ENCODE peak calls at places on chromosomes 7 and 10, in ten cellular contexts. One of them, this sample, is unnamed.

GRCh38 chr10:129915526-129916378 is 48.3 kb downstream of the EBF3 start:
- DNase-seq in cardiac muscle cell: no peak
- DNase-seq in AG09309: no peak
- DNase-seq in cardiac fibroblast: no peak
- DNase-seq in GM12865: no peak
- DNase-seq in fibroblast of mammary gland: no peak
- DNase-seq in astrocyte of the spinal cord: no peak
- DNase-seq in PC-9: no peak
- DNase-seq in retinal pigment epithelial cell: no peak
- DNase-seq in adrenal gland: no peak
- DNase-seq in this sample: no peak

GRCh38 chr10:122974034-122974433 is 6.2 kb upstream of the PSTK start:
- DNase-seq in cardiac muscle cell: peak; percentile 13
- DNase-seq in AG09309: no peak
- DNase-seq in cardiac fibroblast: no peak
- DNase-seq in GM12865: no peak
- DNase-seq in fibroblast of mammary gland: peak; percentile 14
- DNase-seq in astrocyte of the spinal cord: no peak
- DNase-seq in PC-9: no peak
- DNase-seq in retinal pigment epithelial cell: peak; percentile 46
- DNase-seq in adrenal gland: no peak
- DNase-seq in this sample: no peak

GRCh38 chr10:72084094-72084459 is 4.3 kb downstream of the SPOCK2 start:
- DNase-seq in cardiac muscle cell: no peak
- DNase-seq in AG09309: no peak
- DNase-seq in cardiac fibroblast: no peak
- DNase-seq in GM12865: no peak
- DNase-seq in fibroblast of mammary gland: no peak
- DNase-seq in astrocyte of the spinal cord: no peak
- DNase-seq in PC-9: no peak
- DNase-seq in retinal pigment epithelial cell: no peak
- DNase-seq in adrenal gland: no peak
- DNase-seq in this sample: no peak

GRCh38 chr7:143979359-143979758 is 20.8 kb upstream of the OR6B1 start:
- DNase-seq in cardiac muscle cell: peak; percentile 81
- DNase-seq in AG09309: peak; percentile 33
- DNase-seq in cardiac fibroblast: peak; percentile 91
- DNase-seq in GM12865: no peak
- DNase-seq in fibroblast of mammary gland: peak; percentile 40
- DNase-seq in astrocyte of the spinal cord: peak; percentile 62
- DNase-seq in PC-9: peak; percentile 87
- DNase-seq in retinal pigment epithelial cell: peak; percentile 33
- DNase-seq in adrenal gland: no peak
- DNase-seq in this sample: peak; percentile 9

GRCh38 chr10:112716924-112717348 is 233.1 kb upstream of the TCF7L2 start:
- DNase-seq in cardiac muscle cell: peak; percentile 49
- DNase-seq in AG09309: no peak
- DNase-seq in cardiac fibroblast: peak; percentile 80
- DNase-seq in GM12865: no peak
- DNase-seq in fibroblast of mammary gland: peak; percentile 87
- DNase-seq in astrocyte of the spinal cord: peak; percentile 70
- DNase-seq in PC-9: no peak
- DNase-seq in retinal pigment epithelial cell: no peak
- DNase-seq in adrenal gland: no peak
- DNase-seq in this sample: no peak

GRCh38 chr10:2985729-2986232 is 81.6 kb upstream of the PFKP start:
- DNase-seq in cardiac muscle cell: no peak
- DNase-seq in AG09309: no peak
- DNase-seq in cardiac fibroblast: peak; percentile 51
- DNase-seq in GM12865: no peak
- DNase-seq in fibroblast of mammary gland: peak; percentile 57
- DNase-seq in astrocyte of the spinal cord: peak; percentile 29
- DNase-seq in PC-9: peak; percentile 61
- DNase-seq in retinal pigment epithelial cell: no peak
- DNase-seq in adrenal gland: no peak
- DNase-seq in this sample: peak; percentile 81

GRCh38 chr10:72126184-72126871 is 38.0 kb upstream of the SPOCK2 start:
- DNase-seq in cardiac muscle cell: peak; percentile 78
- DNase-seq in AG09309: no peak
- DNase-seq in cardiac fibroblast: peak; percentile 79
- DNase-seq in GM12865: peak; percentile 52
- DNase-seq in fibroblast of mammary gland: peak; percentile 78
- DNase-seq in astrocyte of the spinal cord: peak; percentile 70
- DNase-seq in PC-9: no peak
- DNase-seq in retinal pigment epithelial cell: no peak
- DNase-seq in adrenal gland: no peak
- DNase-seq in this sample: peak; percentile 25

GRCh38 chr7:18693401-18693800 is 197.9 kb downstream of the HDAC9 start:
- DNase-seq in cardiac muscle cell: peak; percentile 92
- DNase-seq in AG09309: peak; percentile 79
- DNase-seq in cardiac fibroblast: peak; percentile 95
- DNase-seq in GM12865: peak; percentile 19
- DNase-seq in fibroblast of mammary gland: peak; percentile 94
- DNase-seq in astrocyte of the spinal cord: peak; percentile 83
- DNase-seq in PC-9: no peak
- DNase-seq in retinal pigment epithelial cell: peak; percentile 29
- DNase-seq in adrenal gland: no peak
- DNase-seq in this sample: no peak

GRCh38 chr7:22680482-22680901 is 46.5 kb upstream of the IL6 start:
- DNase-seq in cardiac muscle cell: no peak
- DNase-seq in AG09309: no peak
- DNase-seq in cardiac fibroblast: no peak
- DNase-seq in GM12865: no peak
- DNase-seq in fibroblast of mammary gland: no peak
- DNase-seq in astrocyte of the spinal cord: no peak
- DNase-seq in PC-9: no peak
- DNase-seq in retinal pigment epithelial cell: no peak
- DNase-seq in adrenal gland: no peak
- DNase-seq in this sample: no peak

GRCh38 chr10:130934333-130935035 is 377.0 kb downstream of the TCERG1L start:
- DNase-seq in cardiac muscle cell: no peak
- DNase-seq in AG09309: no peak
- DNase-seq in cardiac fibroblast: no peak
- DNase-seq in GM12865: no peak
- DNase-seq in fibroblast of mammary gland: no peak
- DNase-seq in astrocyte of the spinal cord: no peak
- DNase-seq in PC-9: no peak
- DNase-seq in retinal pigment epithelial cell: no peak
- DNase-seq in adrenal gland: peak; percentile 70
- DNase-seq in this sample: no peak

GRCh38 chr10:132021504-132022143 is 39.9 kb upstream of the BNIP3 start:
- DNase-seq in cardiac muscle cell: no peak
- DNase-seq in AG09309: no peak
- DNase-seq in cardiac fibroblast: no peak
- DNase-seq in GM12865: no peak
- DNase-seq in fibroblast of mammary gland: no peak
- DNase-seq in astrocyte of the spinal cord: no peak
- DNase-seq in PC-9: no peak
- DNase-seq in retinal pigment epithelial cell: no peak
- DNase-seq in adrenal gland: no peak
- DNase-seq in this sample: no peak

GRCh38 chr10:132020456-132020855 is 38.7 kb upstream of the BNIP3 start:
- DNase-seq in cardiac muscle cell: no peak
- DNase-seq in AG09309: no peak
- DNase-seq in cardiac fibroblast: no peak
- DNase-seq in GM12865: no peak
- DNase-seq in fibroblast of mammary gland: no peak
- DNase-seq in astrocyte of the spinal cord: no peak
- DNase-seq in PC-9: no peak
- DNase-seq in retinal pigment epithelial cell: no peak
- DNase-seq in adrenal gland: no peak
- DNase-seq in this sample: no peak

GRCh38 chr10:132021046-132021445 is 39.3 kb upstream of the BNIP3 start:
- DNase-seq in cardiac muscle cell: no peak
- DNase-seq in AG09309: no peak
- DNase-seq in cardiac fibroblast: no peak
- DNase-seq in GM12865: no peak
- DNase-seq in fibroblast of mammary gland: no peak
- DNase-seq in astrocyte of the spinal cord: no peak
- DNase-seq in PC-9: no peak
- DNase-seq in retinal pigment epithelial cell: no peak
- DNase-seq in adrenal gland: no peak
- DNase-seq in this sample: no peak

GRCh38 chr10:132022241-132022640 is 40.5 kb upstream of the BNIP3 start:
- DNase-seq in cardiac muscle cell: no peak
- DNase-seq in AG09309: no peak
- DNase-seq in cardiac fibroblast: no peak
- DNase-seq in GM12865: no peak
- DNase-seq in fibroblast of mammary gland: no peak
- DNase-seq in astrocyte of the spinal cord: no peak
- DNase-seq in PC-9: no peak
- DNase-seq in retinal pigment epithelial cell: no peak
- DNase-seq in adrenal gland: no peak
- DNase-seq in this sample: no peak

GRCh38 chr10:132023092-132023811 is 41.5 kb upstream of the BNIP3 start:
- DNase-seq in cardiac muscle cell: peak; percentile 85
- DNase-seq in AG09309: peak; percentile 25
- DNase-seq in cardiac fibroblast: peak; percentile 83
- DNase-seq in GM12865: peak; percentile 72
- DNase-seq in fibroblast of mammary gland: peak; percentile 67
- DNase-seq in astrocyte of the spinal cord: peak; percentile 69
- DNase-seq in PC-9: no peak
- DNase-seq in retinal pigment epithelial cell: peak; percentile 3
- DNase-seq in adrenal gland: peak; percentile 91
- DNase-seq in this sample: peak; percentile 18
- H3K4me3 ChIP-seq in cardiac muscle cell: no peak overlapping the region
- H3K4me3 ChIP-seq in AG09309: peak overlapping the region; percentile 14
- H3K4me3 ChIP-seq in cardiac fibroblast: peak overlapping the region; percentile 38
- H3K4me3 ChIP-seq in GM12865: no peak overlapping the region
- H3K4me3 ChIP-seq in fibroblast of mammary gland: peak overlapping the region; percentile 33
- H3K4me3 ChIP-seq in astrocyte of the spinal cord: no peak overlapping the region
- H3K4me3 ChIP-seq in PC-9: no peak overlapping the region
- H3K4me3 ChIP-seq in retinal pigment epithelial cell: no peak overlapping the region
- H3K4me3 ChIP-seq in adrenal gland: peak overlapping the region; percentile 41
- H3K4me3 ChIP-seq in this sample: no peak overlapping the region

GRCh38 chr7:40311307-40311706 is 176.5 kb downstream of the SUGCT start:
- DNase-seq in cardiac muscle cell: no peak
- DNase-seq in AG09309: no peak
- DNase-seq in cardiac fibroblast: no peak
- DNase-seq in GM12865: peak; percentile 67
- DNase-seq in fibroblast of mammary gland: no peak
- DNase-seq in astrocyte of the spinal cord: no peak
- DNase-seq in PC-9: no peak
- DNase-seq in retinal pigment epithelial cell: no peak
- DNase-seq in adrenal gland: no peak
- DNase-seq in this sample: no peak
- TF ChIP-seq CTCF in cardiac muscle cell: no peak
- TF ChIP-seq CTCF in AG09309: no peak
- TF ChIP-seq CTCF in cardiac fibroblast: no peak
- TF ChIP-seq CTCF in GM12865: no peak
- TF ChIP-seq CTCF in fibroblast of mammary gland: no peak
- TF ChIP-seq CTCF in astrocyte of the spinal cord: no peak
- TF ChIP-seq CTCF in PC-9: no peak
- TF ChIP-seq CTCF in retinal pigment epithelial cell: no peak
- TF ChIP-seq CTCF in adrenal gland: no peak
- TF ChIP-seq CTCF in this sample: no peak

DNA sequence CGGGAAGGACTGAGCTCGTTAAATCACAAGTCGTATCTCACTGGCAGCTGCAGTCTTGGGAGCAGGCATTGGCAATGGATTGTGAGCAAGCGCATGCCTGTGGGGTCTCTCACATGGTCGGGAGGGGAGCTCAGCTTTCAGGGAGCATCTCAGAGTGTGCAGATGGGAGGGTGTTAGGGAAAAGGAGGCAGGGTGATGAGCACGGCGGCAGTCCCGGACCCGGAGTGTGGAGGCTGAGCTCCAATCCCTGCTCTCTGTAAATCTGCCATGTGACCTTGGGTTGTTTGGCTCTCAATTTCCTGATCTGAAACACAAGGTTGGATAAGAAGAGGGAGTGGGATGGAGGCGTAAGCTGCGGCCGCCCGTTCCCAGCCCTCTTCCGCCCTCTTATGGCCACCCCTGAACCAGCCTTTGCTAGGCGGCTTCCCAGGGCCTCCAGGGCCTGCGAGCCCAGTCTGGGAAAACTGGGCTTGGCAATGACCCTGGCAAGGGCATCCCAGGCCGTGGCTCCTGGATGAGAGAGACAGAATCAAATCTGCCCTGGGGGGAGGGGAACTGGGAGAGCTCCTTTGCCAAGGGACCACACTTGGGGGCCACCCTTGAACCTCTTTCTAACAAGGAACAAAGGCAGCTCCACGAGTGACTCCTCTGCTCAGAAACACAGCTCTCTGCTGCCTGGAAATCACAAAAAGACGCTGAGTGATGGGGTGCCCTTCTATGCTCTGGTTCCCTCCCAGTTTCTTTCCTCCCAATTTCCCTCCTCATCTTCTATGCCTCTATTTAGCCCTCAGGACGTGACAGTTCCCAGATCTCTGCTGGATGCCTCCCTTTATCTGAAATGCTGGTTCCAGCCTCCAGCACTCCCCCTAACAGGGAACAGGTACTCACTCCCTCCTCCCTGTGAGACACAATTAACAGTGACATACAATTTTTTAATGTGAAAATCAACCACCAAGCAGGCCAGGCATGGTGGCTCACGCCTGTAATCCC is 41.7 kb upstream of the LOXL4 start:
- DNase-seq in cardiac muscle cell: peak; percentile 88
- DNase-seq in AG09309: peak; percentile 61
- DNase-seq in cardiac fibroblast: peak; percentile 75
- DNase-seq in GM12865: peak; percentile 27
- DNase-seq in fibroblast of mammary gland: peak; percentile 83
- DNase-seq in astrocyte of the spinal cord: peak; percentile 83
- DNase-seq in PC-9: peak; percentile 29
- DNase-seq in retinal pigment epithelial cell: peak; percentile 56
- DNase-seq in adrenal gland: peak; percentile 91
- DNase-seq in this sample: peak; percentile 44
- H3K4me3 ChIP-seq in cardiac muscle cell: no peak overlapping the region
- H3K4me3 ChIP-seq in AG09309: no peak overlapping the region
- H3K4me3 ChIP-seq in cardiac fibroblast: no peak overlapping the region
- H3K4me3 ChIP-seq in GM12865: no peak overlapping the region
- H3K4me3 ChIP-seq in fibroblast of mammary gland: peak overlapping the region; percentile 22
- H3K4me3 ChIP-seq in astrocyte of the spinal cord: no peak overlapping the region
- H3K4me3 ChIP-seq in PC-9: no peak overlapping the region
- H3K4me3 ChIP-seq in retinal pigment epithelial cell: peak overlapping the region; percentile 46
- H3K4me3 ChIP-seq in adrenal gland: no peak overlapping the region
- H3K4me3 ChIP-seq in this sample: no peak overlapping the region

DNA sequence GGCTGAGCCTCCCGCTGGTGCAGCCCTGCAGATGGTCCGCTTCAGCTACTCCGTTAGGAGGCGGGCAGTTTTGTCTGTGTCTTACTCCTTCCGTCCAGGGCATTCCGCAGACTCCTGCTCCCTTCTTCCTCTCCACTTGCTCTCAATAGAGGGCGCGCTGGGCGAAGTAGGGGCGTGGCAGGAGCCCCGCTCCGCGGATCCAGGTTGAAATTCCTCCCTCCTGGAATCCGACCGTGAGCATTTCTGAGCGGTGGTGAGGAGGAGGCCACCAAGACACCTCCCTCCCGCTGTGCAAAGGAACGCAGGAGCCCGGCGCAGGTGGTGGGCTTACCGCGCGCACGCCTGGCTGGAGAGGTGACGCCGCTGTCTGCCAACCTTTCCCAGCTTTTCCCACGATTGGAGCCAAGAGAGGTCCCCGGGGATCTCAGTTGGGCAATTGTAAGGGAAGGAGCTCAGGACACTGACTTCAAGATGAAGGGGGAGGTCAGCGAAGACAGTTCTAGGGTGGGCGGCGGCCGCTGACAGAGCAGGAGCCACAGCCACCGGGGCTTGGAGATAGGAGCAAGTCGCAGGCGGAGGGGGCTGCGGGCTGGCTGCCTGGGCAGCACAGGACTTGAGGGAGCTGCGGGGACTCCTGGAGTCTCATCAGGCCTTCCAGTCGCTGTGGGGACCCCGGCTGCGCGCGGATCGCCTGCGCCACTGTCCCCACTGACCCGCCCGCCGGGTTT is 1011.3 kb downstream of the XPNPEP1 start:
- DNase-seq in cardiac muscle cell: peak; percentile 57
- DNase-seq in AG09309: no peak
- DNase-seq in cardiac fibroblast: peak; percentile 44
- DNase-seq in GM12865: no peak
- DNase-seq in fibroblast of mammary gland: peak; percentile 65
- DNase-seq in astrocyte of the spinal cord: peak; percentile 59
- DNase-seq in PC-9: no peak
- DNase-seq in retinal pigment epithelial cell: peak; percentile 17
- DNase-seq in adrenal gland: peak; percentile 61
- DNase-seq in this sample: peak; percentile 35
- TF ChIP-seq CTCF in cardiac muscle cell: peak; percentile 66
- TF ChIP-seq CTCF in AG09309: peak; percentile 7
- TF ChIP-seq CTCF in cardiac fibroblast: peak; percentile 49
- TF ChIP-seq CTCF in GM12865: peak; percentile 4
- TF ChIP-seq CTCF in fibroblast of mammary gland: peak; percentile 58
- TF ChIP-seq CTCF in astrocyte of the spinal cord: peak; percentile 76
- TF ChIP-seq CTCF in PC-9: no peak
- TF ChIP-seq CTCF in retinal pigment epithelial cell: peak; percentile 77
- TF ChIP-seq CTCF in adrenal gland: peak; percentile 30
- TF ChIP-seq CTCF in this sample: peak; percentile 91

This sample was measured in kidney epithelial cell.